ENCODE peak calls at places on chromosome 17, in four cellular contexts. U is PC-3, Y is endodermal cell, Z is colonic mucosa. I is an unnamed sample.

GRCh38 chr17:77666480-77666879 is 292.0 kb upstream of the TNRC6C start:
- DNase-seq in Y (no peak), Z (no peak), U (no peak), I (peak)

GRCh38 chr17:67503184-67503583 is 126.1 kb downstream of the PITPNC1 start:
- DNase-seq in Y (peak), Z (no peak), U (peak), I (no peak)

GRCh38 chr17:45871718-45872117 is 22.6 kb upstream of the MAPT start:
- DNase-seq in Y (no peak), Z (no peak), U (no peak), I (no peak)

GRCh38 chr17:49987290-49987585 is 7.8 kb downstream of the DLX3 start:
- DNase-seq in Y (peak), U (no peak), Z (no peak), I (no peak)

GRCh38 chr17:79721993-79722671 is 8.6 kb upstream of the ENPP7 start:
- DNase-seq in Y (peak), U (peak), Z (no peak), I (peak)

GRCh38 chr17:79915850-79916430 is 76.7 kb upstream of the CBX4 start:
- DNase-seq in Z (peak), Y (peak), U (peak), I (no peak)

GRCh38 chr17:41837761-41838538 is at the start of gene KLHL10:
- DNase-seq in Y (no peak), Z (no peak), U (no peak), I (no peak)

GRCh38 chr17:65638221-65638940 is 76.9 kb upstream of the AXIN2 start:
- DNase-seq in Y (no peak), U (no peak), Z (no peak), I (no peak)

GRCh38 chr17:57739402-57740224 is 5.5 kb downstream of the CCDC182 start:
- DNase-seq in U (peak), Y (peak), Z (peak), I (peak)
- TF ChIP-seq CTCF in U (peak), Y (peak), Z (peak), I (peak)

DNA sequence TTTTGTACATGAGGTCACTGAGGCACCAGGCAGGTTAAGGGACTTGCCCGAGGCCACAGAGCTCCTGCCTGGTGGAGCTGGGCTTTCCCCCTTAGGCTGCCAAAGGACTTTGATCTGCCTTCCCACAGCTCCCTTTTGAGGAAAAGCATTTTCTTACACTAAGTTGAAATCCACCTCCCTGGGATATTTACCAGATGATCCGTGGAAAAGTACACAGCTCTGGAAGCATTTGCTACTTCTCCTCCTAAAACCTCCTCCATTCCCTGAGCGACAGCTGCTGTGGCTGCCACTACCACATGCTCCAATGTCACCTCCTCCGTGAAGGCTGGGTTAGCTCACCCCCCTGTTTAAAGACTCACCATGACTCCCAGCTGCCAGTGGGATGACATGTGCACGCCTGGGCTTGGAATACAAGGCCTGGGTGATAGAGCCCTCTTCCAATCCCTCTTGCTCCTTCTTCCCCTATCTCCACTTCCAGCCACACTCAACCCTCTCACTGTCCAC is 1.2 kb upstream of the MPRIP start:
- DNase-seq in Y (peak), U (peak), Z (peak), I (peak)
- H3K4me3 ChIP-seq in Y (peak), U (peak), Z (no peak), I (peak)

DNA sequence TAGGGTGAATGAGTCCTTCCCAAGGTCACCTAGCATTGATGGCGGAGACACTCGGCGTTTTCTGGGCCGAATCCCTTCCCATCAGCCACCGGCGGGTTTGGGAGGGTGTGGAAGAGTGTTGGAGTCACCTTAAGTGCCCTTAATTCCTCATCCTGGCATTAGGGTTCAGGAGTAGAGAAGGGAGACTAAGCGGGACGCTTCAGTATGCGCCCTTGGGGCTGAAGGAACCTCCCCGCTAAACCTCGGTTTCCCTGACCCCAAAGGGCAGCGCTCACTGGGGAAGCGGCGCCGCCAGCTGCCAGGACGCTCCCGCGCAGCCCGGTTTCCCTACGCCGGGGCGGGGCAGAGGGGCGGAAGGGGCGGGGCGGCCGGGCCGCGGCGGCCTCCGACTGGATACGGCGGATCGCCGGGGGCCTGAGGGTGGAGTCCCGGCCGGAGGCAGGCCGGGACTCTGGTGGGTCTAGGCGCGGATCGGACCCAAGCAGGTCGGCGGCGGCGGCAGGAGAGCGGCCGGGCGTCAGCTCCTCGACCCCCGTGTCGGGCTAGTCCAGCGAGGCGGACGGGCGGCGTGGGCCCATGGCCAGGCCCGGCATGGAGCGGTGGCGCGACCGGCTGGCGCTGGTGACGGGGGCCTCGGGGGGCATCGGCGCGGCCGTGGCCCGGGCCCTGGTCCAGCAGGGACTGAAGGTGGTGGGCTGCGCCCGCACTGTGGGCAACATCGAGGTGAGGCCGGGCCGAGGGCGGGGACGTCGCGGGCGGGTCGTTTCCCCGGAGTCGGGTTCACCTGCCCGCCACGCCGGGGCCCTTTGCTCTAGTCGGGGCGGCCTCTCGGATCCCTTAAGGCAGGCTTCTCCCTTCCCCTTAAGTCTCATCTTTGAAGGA is at the start of gene DHRS11:
- DNase-seq in Z (peak), Y (peak), U (peak), I (peak)
- TF ChIP-seq CTCF in Z (no peak), Y (no peak), U (no peak), I (no peak)

GRCh38 chr17:40100669-40101366 is 429 bp upstream of the NR1D1 start:
- DNase-seq in Z (peak), Y (peak), U (peak), I (peak)
- H3K4me3 ChIP-seq in Z (peak), Y (peak), U (peak), I (peak)

DNA sequence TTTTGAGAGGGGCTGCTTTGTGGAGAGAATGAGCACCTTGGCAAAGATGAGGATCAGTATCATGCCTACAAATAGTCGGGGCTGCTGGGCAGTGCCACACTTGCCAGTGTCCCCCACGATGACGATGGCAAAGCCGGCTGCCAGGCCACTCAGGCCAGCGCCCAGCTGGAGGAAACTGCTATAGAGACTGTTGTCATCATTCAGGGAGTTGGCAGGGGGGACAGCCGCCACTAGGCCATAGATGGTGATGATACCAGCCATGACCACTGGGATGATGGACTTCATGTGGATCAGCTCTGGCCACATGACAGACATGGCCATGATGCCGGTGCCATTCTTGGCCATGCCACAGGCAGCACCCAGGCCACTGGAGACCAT is 23.8 kb downstream of the MINK1 start:
- DNase-seq in Y (no peak), Z (no peak), U (no peak), I (no peak)
- TF ChIP-seq CTCF in Y (no peak), Z (no peak), U (no peak), I (no peak)

DNA sequence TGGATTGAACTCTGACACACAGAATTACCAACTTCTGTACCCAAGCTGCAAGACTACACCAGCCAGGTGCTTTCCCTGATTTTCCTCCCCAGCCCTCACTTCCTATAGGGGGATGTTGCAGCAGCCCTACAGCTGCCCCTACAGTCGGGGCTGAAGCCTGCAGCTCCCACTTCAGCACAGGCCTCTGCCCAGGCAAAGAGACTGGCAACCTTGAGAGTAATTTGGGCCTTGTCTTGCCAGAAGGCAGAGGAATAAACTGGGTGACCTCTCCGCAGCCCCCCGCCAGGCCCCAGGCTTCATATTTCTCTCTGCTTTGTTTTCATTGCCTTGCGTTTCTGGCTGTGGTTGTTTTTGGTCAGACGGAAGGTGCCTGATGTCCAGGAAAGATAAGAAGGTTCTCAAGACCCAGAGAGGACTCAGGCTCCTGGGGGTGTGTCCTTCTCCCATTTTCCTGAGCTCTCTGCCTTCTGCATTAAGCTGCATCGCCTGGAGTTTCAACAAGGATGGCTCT is 32.0 kb downstream of the SLC6A4 start:
- DNase-seq in Y (peak), U (no peak), Z (no peak), I (no peak)
- H3K4me3 ChIP-seq in Y (no peak), U (no peak), Z (no peak), I (no peak)

I was measured in A673.